ENCODE peak calls at places on chromosomes 7 and 10, in nine cellular contexts. O, T, R, P, C, K, N, U and X are unnamed samples.

GRCh38 chr7:37065779-37066271 is 341.5 kb upstream of the AOAH start:
- DNase-seq in O (no peak), T (no peak), R (no peak), P (no peak), C (no peak), K (no peak), N (no peak), U (peak), X (no peak)

GRCh38 chr7:79893991-79894390 is 240.6 kb upstream of the GNAI1 start:
- DNase-seq in O (no peak), T (no peak), R (no peak), P (no peak), C (no peak), K (no peak), N (no peak), U (no peak), X (no peak)

GRCh38 chr7:23373151-23374004 is 74.2 kb downstream of the MALSU1 start:
- DNase-seq in O (no peak), T (no peak), R (no peak), P (no peak), C (no peak), K (no peak), N (no peak), U (peak), X (no peak)

GRCh38 chr7:153887756-153888591 is 164.2 kb upstream of the DPP6 start:
- DNase-seq in O (no peak), T (no peak), R (no peak), P (peak), C (no peak), K (no peak), N (no peak), U (no peak), X (no peak)

GRCh38 chr10:49735848-49736563 is 26.1 kb downstream of the OGDHL start:
- DNase-seq in O (no peak), T (no peak), R (no peak), P (no peak), C (no peak), K (no peak), N (no peak), U (no peak), X (no peak)

GRCh38 chr10:128914681-128915080 is 552.4 kb upstream of the MGMT start:
- DNase-seq in O (no peak), T (no peak), R (no peak), P (no peak), C (no peak), K (no peak), N (no peak), U (no peak), X (no peak)

GRCh38 chr10:120017731-120018130 is 125.2 kb downstream of the SEC23IP start:
- DNase-seq in O (no peak), T (no peak), R (no peak), P (no peak), C (no peak), K (no peak), N (no peak), U (no peak), X (no peak)

GRCh38 chr7:76302299-76303056 is at the start of gene HSPB1:
- DNase-seq in O (peak), T (peak), R (peak), P (peak), C (no peak), K (no peak), N (peak), U (peak), X (peak)

GRCh38 chr10:106857728-106858127 is 306.8 kb downstream of the SORCS1 start:
- DNase-seq in O (no peak), T (no peak), R (no peak), P (no peak), C (no peak), K (no peak), N (no peak), U (no peak), X (no peak)

GRCh38 chr7:27262121-27262520 is 19.5 kb downstream of the EVX1 start:
- DNase-seq in O (no peak), T (no peak), R (no peak), P (no peak), C (no peak), K (no peak), N (no peak), U (no peak), X (no peak)

GRCh38 chr10:30353851-30354250 is 4.8 kb upstream of the MTPAP start:
- DNase-seq in O (no peak), T (no peak), R (no peak), P (no peak), C (no peak), K (no peak), N (no peak), U (no peak), X (no peak)

GRCh38 chr10:28965937-28966336 is 288.6 kb downstream of the BAMBI start:
- DNase-seq in O (no peak), T (no peak), R (no peak), P (no peak), C (no peak), K (no peak), N (no peak), U (no peak), X (no peak)

GRCh38 chr10:23413629-23414089 is 25.2 kb upstream of the OTUD1 start:
- DNase-seq in O (no peak), T (no peak), R (no peak), P (no peak), C (no peak), K (no peak), N (no peak), U (peak), X (no peak)

GRCh38 chr10:10432306-10433035 is 585.2 kb upstream of the CELF2 start:
- DNase-seq in O (no peak), T (no peak), R (no peak), P (no peak), C (no peak), K (no peak), N (no peak), U (no peak), X (no peak)

GRCh38 chr7:92763636-92764423 is 72.5 kb downstream of the CDK6 start:
- DNase-seq in O (peak), T (peak), R (peak), P (no peak), C (no peak), K (no peak), N (peak), U (no peak), X (peak)

GRCh38 chr7:102318482-102318971 is 31.9 kb downstream of the SH2B2 start:
- DNase-seq in O (peak), T (no peak), R (peak), P (peak), C (no peak), K (no peak), N (no peak), U (no peak), X (peak)

GRCh38 chr10:61618388-61618961 is 44.3 kb upstream of the CABCOCO1 start:
- DNase-seq in O (no peak), T (no peak), R (no peak), P (no peak), C (no peak), K (no peak), N (no peak), U (no peak), X (no peak)

GRCh38 chr10:109871476-109871875 is 51.8 kb downstream of the XPNPEP1 start:
- DNase-seq in O (no peak), T (no peak), R (no peak), P (no peak), C (no peak), K (no peak), N (no peak), U (no peak), X (no peak)

GRCh38 chr10:5943536-5943935 is 33.8 kb downstream of the IL15RA start:
- DNase-seq in O (no peak), T (peak), R (no peak), P (no peak), C (no peak), K (no peak), N (no peak), U (no peak), X (no peak)

GRCh38 chr10:16644146-16644545 is 122.5 kb upstream of the C1QL3 start:
- DNase-seq in O (no peak), T (no peak), R (peak), P (no peak), C (peak), K (no peak), N (no peak), U (no peak), X (no peak)
- TF ChIP-seq REST in O (no peak), T (no peak), R (no peak), P (no peak), C (no peak), K (no peak), N (no peak), U (no peak), X (no peak)

DNA sequence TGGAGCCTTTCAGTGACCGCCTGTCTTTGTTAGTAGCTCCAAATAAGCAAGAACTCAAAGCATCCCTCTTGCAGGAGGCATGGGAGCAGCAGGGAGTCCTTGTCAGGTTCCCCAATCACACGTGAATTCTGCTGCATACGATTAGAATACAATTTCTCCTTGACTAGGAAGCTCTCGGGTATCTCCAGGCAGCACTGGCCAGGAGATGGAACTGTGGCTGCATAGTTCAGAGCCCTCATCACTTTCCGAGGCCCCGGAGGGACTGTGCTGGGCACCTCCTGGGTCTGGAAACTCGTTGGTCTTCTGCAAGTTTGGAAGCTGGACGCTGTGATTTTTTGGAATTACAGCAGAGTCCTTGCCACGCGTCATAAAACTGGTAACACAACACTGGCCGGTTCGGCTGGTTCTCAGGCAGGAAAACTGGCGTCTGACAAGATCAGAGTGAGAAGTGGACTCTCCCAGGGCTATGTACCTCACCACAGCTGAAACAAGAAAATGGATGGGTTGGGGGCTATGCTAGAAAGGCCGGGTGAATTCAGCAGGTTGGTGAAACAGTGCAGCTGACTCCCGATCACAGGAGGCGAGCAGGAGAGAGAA is 216.1 kb downstream of the CCDC3 start:
- DNase-seq in O (no peak), T (no peak), R (no peak), P (no peak), C (no peak), K (no peak), N (no peak), U (no peak), X (no peak)
- TF ChIP-seq REST in O (no peak), T (no peak), R (no peak), P (no peak), C (no peak), K (no peak), N (no peak), U (no peak), X (no peak)

GRCh38 chr7:120959929-120960484 is 9.4 kb downstream of the ING3 start:
- DNase-seq in O (no peak), T (peak), R (no peak), P (no peak), C (no peak), K (no peak), N (no peak), U (no peak), X (no peak)
- TF ChIP-seq REST in O (no peak), T (no peak), R (no peak), P (no peak), C (no peak), K (no peak), N (no peak), U (no peak), X (no peak)

GRCh38 chr10:2246747-2247146 is 509.4 kb upstream of the ADARB2 start:
- DNase-seq in O (no peak), T (no peak), R (no peak), P (no peak), C (no peak), K (no peak), N (no peak), U (no peak), X (no peak)

GRCh38 chr10:2245580-2245979 is 508.3 kb upstream of the ADARB2 start:
- DNase-seq in O (no peak), T (no peak), R (no peak), P (no peak), C (no peak), K (no peak), N (no peak), U (no peak), X (no peak)

DNA sequence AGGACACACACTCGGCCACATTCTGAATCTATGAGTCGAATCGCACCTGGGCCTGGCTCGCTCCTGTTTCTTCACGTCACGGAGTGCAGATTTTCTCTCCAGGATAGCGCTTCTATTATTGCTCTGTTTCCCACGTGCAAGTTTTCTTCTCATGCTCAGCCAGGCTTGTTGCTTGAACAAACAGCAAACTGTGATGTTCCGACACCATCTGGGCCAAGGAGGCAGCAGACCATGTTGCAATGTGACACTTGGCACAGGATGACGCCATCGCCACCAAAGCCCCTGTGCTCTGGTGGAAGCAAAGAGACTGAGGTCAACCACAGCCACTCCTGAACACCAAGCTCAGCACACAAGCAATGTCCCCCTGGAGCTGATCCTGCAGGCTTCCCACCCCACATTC is 507.2 kb upstream of the ADARB2 start:
- DNase-seq in O (no peak), T (no peak), R (no peak), P (no peak), C (no peak), K (no peak), N (no peak), U (no peak), X (no peak)
- TF ChIP-seq REST in O (no peak), T (no peak), R (no peak), P (no peak), C (no peak), K (no peak), N (no peak), U (no peak), X (no peak)

DNA sequence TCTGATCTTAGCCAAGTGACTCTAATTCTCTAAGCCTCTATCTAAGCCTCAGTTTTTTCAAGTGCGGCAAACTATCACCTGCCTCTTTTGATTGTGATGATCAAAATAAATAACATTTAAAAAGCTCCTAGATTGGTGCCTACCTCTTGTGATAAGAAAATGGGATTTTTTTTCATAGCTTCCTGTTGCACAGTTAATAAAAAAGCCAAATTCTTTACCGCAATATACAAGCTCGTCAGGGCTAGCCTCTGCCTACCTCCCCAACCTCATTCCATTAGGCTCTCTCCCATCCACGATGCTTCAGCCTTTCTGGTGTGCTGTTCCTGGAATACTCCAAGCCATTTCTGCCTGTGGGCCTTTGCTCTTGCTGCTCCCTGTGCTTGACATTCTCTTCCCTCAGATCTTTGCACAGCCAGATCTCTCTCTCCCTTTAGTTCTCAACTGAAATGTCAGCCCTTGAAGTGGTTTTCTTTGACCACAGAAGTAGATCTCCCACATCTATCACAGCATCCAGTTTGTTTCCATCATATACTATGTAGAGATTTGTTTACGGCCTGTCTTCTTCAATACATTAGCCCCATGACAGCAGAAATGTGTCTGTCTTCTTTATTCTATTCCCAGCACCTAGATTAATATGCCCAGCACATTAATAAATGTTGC is 48.8 kb downstream of the SFR1 start:
- DNase-seq in O (no peak), T (no peak), R (no peak), P (no peak), C (no peak), K (no peak), N (no peak), U (no peak), X (no peak)
- TF ChIP-seq REST in O (no peak), T (no peak), R (no peak), P (no peak), C (no peak), K (no peak), N (no peak), U (no peak), X (no peak)